ENCODE peak calls at places on chromosomes 13 and 19, in six cellular contexts. U is A549, A is WTC11, G is H1, Q is K562, D is HepG2. S is an unnamed sample.

GRCh38 chr19:12789098-12789903 is 2.0 kb upstream of the JUNB start:
- DNase-seq in U (no peak), A (peak), G (no peak), Q (no peak), D (no peak), S (peak)

GRCh38 chr13:48853381-48854102 is 122.2 kb upstream of the FNDC3A start:
- DNase-seq in U (no peak), A (no peak), G (no peak), Q (no peak), D (no peak), S (peak)

GRCh38 chr13:44396963-44397580 is 23.4 kb downstream of the SERP2 start:
- DNase-seq in U (no peak), A (no peak), G (no peak), Q (peak), D (no peak), S (no peak)

GRCh38 chr19:5585461-5586299 is 17.9 kb upstream of the TINCR start:
- DNase-seq in U (no peak), A (peak), G (no peak), Q (peak), D (no peak), S (no peak)

GRCh38 chr13:84927442-84928169 is 871.6 kb downstream of the SLITRK6 start:
- DNase-seq in U (no peak), A (no peak), G (no peak), Q (no peak), D (no peak), S (no peak)

GRCh38 chr19:861756-862528 is 2.5 kb downstream of the CFD start:
- DNase-seq in U (no peak), A (peak), G (peak), Q (peak), D (peak), S (no peak)

GRCh38 chr19:12913011-12913561 is 6.0 kb downstream of the SYCE2 start:
- DNase-seq in U (no peak), A (peak), G (no peak), Q (no peak), D (peak), S (peak)

GRCh38 chr13:95627590-95627989 is 16.9 kb downstream of the DZIP1 start:
- DNase-seq in U (no peak), A (no peak), G (no peak), Q (no peak), D (no peak), S (no peak)

GRCh38 chr13:32911506-32911905 is 104.7 kb upstream of the KL start:
- DNase-seq in U (peak), A (peak), G (peak), Q (no peak), D (peak), S (no peak)

GRCh38 chr13:51557875-51558604 is 26.2 kb upstream of the WDFY2 start:
- DNase-seq in U (no peak), A (no peak), G (no peak), Q (no peak), D (no peak), S (no peak)

GRCh38 chr13:99830931-99831330 is 140.6 kb downstream of the ZIC5 start:
- DNase-seq in U (no peak), A (peak), G (peak), Q (no peak), D (no peak), S (no peak)

GRCh38 chr13:18996627-18997051 is 185.0 kb downstream of the TUBA3C start:
- DNase-seq in U (no peak), A (no peak), G (no peak), Q (no peak), D (no peak), S (no peak)

GRCh38 chr13:76992548-76993001 is 694 bp downstream of the CLN5 start:
- DNase-seq in U (peak), A (peak), G (no peak), Q (no peak), D (no peak), S (peak)

GRCh38 chr13:44932850-44933251 is 56.4 kb downstream of the NUFIP1 start:
- DNase-seq in U (no peak), A (no peak), G (no peak), Q (no peak), D (no peak), S (peak)

GRCh38 chr19:17129377-17129776 is 53.8 kb downstream of the MYO9B start:
- DNase-seq in U (no peak), A (no peak), G (no peak), Q (no peak), D (no peak), S (no peak)

GRCh38 chr19:19186742-19187141 is 5.2 kb downstream of the BORCS8 start:
- DNase-seq in U (no peak), A (no peak), G (no peak), Q (no peak), D (no peak), S (no peak)

GRCh38 chr13:50406831-50407230 is 391.6 kb downstream of the KCNRG start:
- DNase-seq in U (no peak), A (no peak), G (no peak), Q (no peak), D (no peak), S (no peak)

GRCh38 chr13:96848275-96848674 is 146.0 kb downstream of the OXGR1 start:
- DNase-seq in U (no peak), A (no peak), G (no peak), Q (no peak), D (peak), S (no peak)

GRCh38 chr19:33464010-33464732 is 57.4 kb downstream of the PEPD start:
- DNase-seq in U (no peak), A (no peak), G (no peak), Q (no peak), D (no peak), S (no peak)

GRCh38 chr13:46527237-46527636 is 25.7 kb upstream of the LRCH1 start:
- DNase-seq in U (no peak), A (no peak), G (no peak), Q (no peak), D (no peak), S (no peak)

GRCh38 chr13:39273953-39274352 is 235.7 kb downstream of the NHLRC3 start:
- DNase-seq in U (no peak), A (peak), G (no peak), Q (no peak), D (no peak), S (peak)

DNA sequence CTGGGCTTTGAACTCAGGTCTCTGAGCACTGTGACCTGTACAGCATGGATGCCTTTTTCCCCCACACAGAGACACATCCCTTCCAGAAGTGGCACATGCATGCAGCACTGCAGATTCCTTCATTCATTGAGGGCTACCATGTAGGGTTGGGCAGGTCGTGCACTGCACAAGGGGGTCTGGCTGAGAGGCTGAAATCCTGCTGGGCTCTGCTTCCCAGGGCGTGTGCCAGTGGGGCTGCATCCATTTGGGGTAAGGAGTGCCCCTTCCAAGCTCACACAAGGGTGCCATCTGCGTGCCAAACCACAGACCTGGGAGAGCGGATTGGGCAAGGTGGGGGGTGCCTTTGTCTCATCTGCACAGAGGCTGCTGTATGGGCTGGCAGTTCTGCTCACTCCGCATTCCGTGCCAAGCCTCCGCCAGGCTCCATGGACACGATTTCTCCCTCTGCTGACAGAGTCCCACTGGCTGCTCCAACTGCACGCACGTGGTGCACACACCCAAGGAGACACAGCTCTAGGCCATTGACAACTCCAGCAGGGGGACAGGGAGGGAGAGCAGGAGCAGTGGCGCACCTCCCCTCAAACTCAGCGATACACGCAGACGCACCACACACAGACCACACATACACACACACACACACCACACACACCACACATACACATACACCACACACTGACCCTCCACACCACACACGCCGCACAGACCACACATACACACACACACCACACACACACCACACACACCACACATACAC is 4.5 kb upstream of the SHISA7 start:
- DNase-seq in U (peak), A (no peak), G (no peak), Q (peak), D (no peak), S (no peak)
- TF ChIP-seq JUN in U (no peak), A (no peak), G (no peak), Q (no peak), D (no peak), S (no peak)

GRCh38 chr19:51089786-51090185 is 7.1 kb upstream of the KLK14 start:
- DNase-seq in U (no peak), A (no peak), G (no peak), Q (no peak), D (no peak), S (no peak)
- TF ChIP-seq JUN in U (no peak), A (no peak), G (no peak), Q (no peak), D (no peak), S (no peak)

GRCh38 chr13:30204564-30204963 is 102.8 kb downstream of the KATNAL1 start:
- DNase-seq in U (no peak), A (no peak), G (no peak), Q (no peak), D (no peak), S (no peak)
- TF ChIP-seq JUN in U (no peak), A (no peak), G (no peak), Q (no peak), D (no peak), S (no peak)

GRCh38 chr13:79435549-79435948 is 29.5 kb upstream of the RBM26 start:
- DNase-seq in U (no peak), A (no peak), G (no peak), Q (no peak), D (no peak), S (peak)
- TF ChIP-seq JUN in U (no peak), A (no peak), G (no peak), Q (no peak), D (no peak), S (no peak)

GRCh38 chr13:109840893-109841287 is 54.5 kb upstream of the IRS2 start:
- DNase-seq in U (no peak), A (no peak), G (no peak), Q (no peak), D (no peak), S (no peak)

GRCh38 chr13:109842521-109842920 is 56.1 kb upstream of the IRS2 start:
- DNase-seq in U (no peak), A (no peak), G (no peak), Q (no peak), D (no peak), S (no peak)

GRCh38 chr13:109846185-109846584 is 59.8 kb upstream of the IRS2 start:
- DNase-seq in U (no peak), A (no peak), G (no peak), Q (no peak), D (no peak), S (no peak)

GRCh38 chr13:109843695-109844094 is 57.3 kb upstream of the IRS2 start:
- DNase-seq in U (no peak), A (no peak), G (no peak), Q (no peak), D (no peak), S (no peak)

GRCh38 chr13:109844396-109844795 is 58.0 kb upstream of the IRS2 start:
- DNase-seq in U (no peak), A (no peak), G (no peak), Q (no peak), D (no peak), S (no peak)
- TF ChIP-seq JUN in U (no peak), A (no peak), G (no peak), Q (no peak), D (no peak), S (no peak)

DNA sequence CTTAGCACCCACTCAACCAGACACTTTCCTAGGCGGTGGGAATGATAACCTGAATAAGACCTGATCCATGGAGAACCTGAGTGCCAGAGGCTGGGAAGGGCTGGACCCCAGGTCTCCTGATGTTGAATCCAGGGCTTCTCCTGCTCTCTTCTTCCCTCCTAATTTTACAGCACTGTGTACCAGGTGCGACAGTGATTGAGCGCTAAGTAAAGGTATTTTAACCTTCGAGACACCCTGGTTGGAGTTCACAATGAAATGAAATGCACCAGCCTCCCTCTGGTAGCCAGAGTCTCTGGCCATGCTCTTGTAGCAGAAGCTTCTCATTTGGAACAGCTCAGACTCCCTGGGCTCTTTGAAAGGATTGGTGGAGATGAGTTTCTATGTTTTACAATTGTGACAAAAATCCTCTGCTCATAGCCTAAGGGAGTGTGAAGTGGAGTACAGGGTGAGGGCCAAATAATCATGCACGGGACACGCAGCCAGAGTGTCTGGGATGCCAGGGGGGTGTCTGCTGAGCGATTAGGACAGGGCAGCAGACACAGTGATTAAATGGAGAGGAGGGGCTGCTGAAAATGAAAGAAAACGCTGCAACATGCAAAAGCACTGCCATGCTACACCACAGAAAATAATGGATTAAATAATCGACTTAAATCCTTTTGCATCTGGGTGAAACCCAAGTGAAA is 83.7 kb downstream of the FAM216B start:
- DNase-seq in U (no peak), A (no peak), G (no peak), Q (no peak), D (no peak), S (no peak)
- TF ChIP-seq JUN in U (no peak), A (no peak), G (no peak), Q (no peak), D (no peak), S (no peak)

S was measured in endothelial cell of umbilical vein.